ENCODE peak calls at places on chromosomes 16 and 17, in six cellular contexts. Y, O, H, P, D and Q are unnamed samples.

GRCh38 chr17:48737330-48738043 is 8.9 kb upstream of the HOXB13 start:
- DNase-seq in Y (no peak), P (no peak), D (no peak), H (no peak), O (no peak), Q (no peak)

GRCh38 chr17:56521439-56522141 is 71.9 kb upstream of the NOG start:
- DNase-seq in P (no peak), O (no peak), Y (no peak), D (no peak), H (no peak), Q (no peak)

GRCh38 chr17:68460715-68461114 is 3.4 kb upstream of the WIPI1 start:
- DNase-seq in O (peak), D (no peak), P (no peak), Y (no peak), H (no peak), Q (no peak)

GRCh38 chr17:48745381-48746275 is 17.1 kb upstream of the HOXB13 start:
- DNase-seq in P (no peak), Y (no peak), H (no peak), D (no peak), O (no peak), Q (no peak)

GRCh38 chr17:41664587-41665565 is 23.8 kb upstream of the EIF1 start:
- DNase-seq in P (no peak), Y (no peak), H (no peak), O (no peak), D (no peak), Q (no peak)

GRCh38 chr16:80583466-80583865 is 42.7 kb downstream of the DYNLRB2 start:
- DNase-seq in Y (no peak), P (no peak), H (no peak), O (no peak), D (no peak), Q (no peak)

GRCh38 chr16:87956169-87956770 is 5.0 kb downstream of the BANP start:
- DNase-seq in D (peak), O (peak), P (peak), Y (no peak), H (no peak), Q (no peak)

GRCh38 chr17:66711936-66712335 is 123.0 kb upstream of the CACNG5 start:
- DNase-seq in Y (no peak), D (no peak), O (no peak), H (no peak), P (no peak), Q (no peak)

GRCh38 chr16:58853830-58854229 is 119.7 kb upstream of the GOT2 start:
- DNase-seq in H (no peak), Y (no peak), O (no peak), D (no peak), P (no peak), Q (no peak)

GRCh38 chr16:83577201-83577600 is 230.6 kb upstream of the HSBP1 start:
- DNase-seq in P (no peak), H (no peak), O (no peak), Y (no peak), D (no peak), Q (no peak)

GRCh38 chr17:40075216-40076100 is 12.7 kb downstream of the THRA start:
- DNase-seq in D (peak), P (peak), H (peak), Y (peak), O (peak), Q (peak)

GRCh38 chr16:29962344-29962994 is 590 bp downstream of the TMEM219 start:
- DNase-seq in P (no peak), H (no peak), O (no peak), D (no peak), Y (no peak), Q (peak)

GRCh38 chr16:77434365-77435239 is at the start of gene ADAMTS18:
- DNase-seq in O (no peak), H (no peak), P (no peak), Y (peak), D (no peak), Q (no peak)

GRCh38 chr16:85437161-85438052 is 175.7 kb upstream of the GSE1 start:
- DNase-seq in H (peak), P (no peak), D (no peak), O (no peak), Y (no peak), Q (no peak)

GRCh38 chr17:29578626-29579485 is 10.4 kb downstream of the TP53I13 start:
- DNase-seq in H (no peak), Y (no peak), P (no peak), D (no peak), O (no peak), Q (no peak)

GRCh38 chr16:24541534-24541933 is 2.2 kb downstream of the RBBP6 start:
- DNase-seq in O (no peak), Y (no peak), H (no peak), D (no peak), P (no peak), Q (no peak)

GRCh38 chr17:82750241-82750905 is 1.5 kb upstream of the TBCD start:
- DNase-seq in O (no peak), D (no peak), H (peak), P (no peak), Y (no peak), Q (no peak)

GRCh38 chr16:19804538-19805323 is 79.9 kb downstream of the GPRC5B start:
- DNase-seq in O (no peak), D (no peak), H (peak), Y (no peak), P (peak), Q (no peak)

GRCh38 chr16:27311897-27312303 is 1.9 kb upstream of the IL4R start:
- DNase-seq in D (no peak), Y (no peak), H (peak), O (no peak), P (no peak), Q (no peak)

GRCh38 chr17:82449136-82449882 is 1.2 kb downstream of the CYBC1 start:
- DNase-seq in D (no peak), P (peak), O (peak), Y (no peak), H (no peak), Q (peak)

GRCh38 chr17:77096570-77097214 is 44.1 kb upstream of the SEC14L1 start:
- DNase-seq in H (peak), D (no peak), P (no peak), Y (no peak), O (no peak), Q (peak)

GRCh38 chr16:73735954-73736353 is 560.7 kb upstream of the PSMD7 start:
- DNase-seq in P (no peak), D (no peak), Y (no peak), O (no peak), H (no peak), Q (no peak)

GRCh38 chr16:75293173-75293572 is 41.7 kb upstream of the BCAR1 start:
- DNase-seq in H (no peak), O (no peak), Y (no peak), D (no peak), P (no peak), Q (no peak)

GRCh38 chr17:80393961-80394360 is 21.0 kb upstream of the ENDOV start:
- DNase-seq in P (no peak), O (no peak), D (no peak), H (no peak), Y (no peak), Q (no peak)

GRCh38 chr16:2388875-2389433 is 40.3 kb upstream of the CCNF start:
- DNase-seq in Y (no peak), H (no peak), O (no peak), D (no peak), P (no peak), Q (no peak)

GRCh38 chr16:8998114-8998513 is 34.4 kb upstream of the USP7 start:
- DNase-seq in H (no peak), P (no peak), O (no peak), D (no peak), Y (no peak), Q (no peak)

GRCh38 chr16:85733839-85734170 is 17.1 kb downstream of the C16orf74 start:
- DNase-seq in Y (no peak), O (no peak), H (no peak), P (no peak), D (no peak), Q (no peak)

GRCh38 chr17:64969046-64969501 is 49.8 kb upstream of the LRRC37A3 start:
- DNase-seq in O (peak), Y (no peak), P (no peak), D (no peak), H (no peak), Q (peak)

GRCh38 chr16:11510178-11510973 is 76.3 kb downstream of the LITAF start:
- DNase-seq in D (no peak), P (no peak), O (no peak), Y (peak), H (no peak), Q (no peak)

GRCh38 chr16:53504665-53505064 is 1.7 kb upstream of the AKTIP start:
- DNase-seq in P (no peak), Y (no peak), H (peak), D (no peak), O (no peak), Q (no peak)

GRCh38 chr16:69644790-69645189 is 79.0 kb downstream of the NFAT5 start:
- DNase-seq in O (no peak), Y (no peak), D (no peak), P (no peak), H (no peak), Q (no peak)

GRCh38 chr16:66121466-66121865 is 245.0 kb upstream of the CDH5 start:
- DNase-seq in O (no peak), Y (no peak), P (no peak), H (no peak), D (no peak), Q (no peak)

GRCh38 chr16:73433493-73434307 is 385.8 kb upstream of the ZFHX3 start:
- DNase-seq in O (no peak), P (no peak), H (no peak), D (no peak), Y (no peak), Q (no peak)

GRCh38 chr17:57607553-57608120 is 137.5 kb downstream of the CCDC182 start:
- DNase-seq in D (no peak), O (no peak), H (no peak), Y (no peak), P (no peak), Q (peak)